ENCODE peak calls at places on chromosomes 3 and 15, in eight cellular contexts. One of them, this sample, is unnamed.

GRCh38 chr3:13229291-13229949 is 156.2 kb upstream of the IQSEC1 start:
- DNase-seq in stomach: no peak
- DNase-seq in heart left ventricle: no peak
- DNase-seq in suprapubic skin: no peak
- DNase-seq in transverse colon: no peak
- DNase-seq in A549: peak; percentile 53
- DNase-seq in esophagus muscularis mucosa: no peak
- DNase-seq in body of pancreas: peak; percentile 34
- DNase-seq in this sample: peak; percentile 65

GRCh38 chr3:148857321-148857720 is 7.8 kb upstream of the CPA3 start:
- DNase-seq in stomach: no peak
- DNase-seq in heart left ventricle: no peak
- DNase-seq in suprapubic skin: no peak
- DNase-seq in transverse colon: no peak
- DNase-seq in A549: no peak
- DNase-seq in esophagus muscularis mucosa: no peak
- DNase-seq in body of pancreas: no peak
- DNase-seq in this sample: no peak

GRCh38 chr15:69531302-69532027 is 78.8 kb downstream of the RPLP1 start:
- DNase-seq in stomach: peak; percentile 28
- DNase-seq in heart left ventricle: peak; percentile 25
- DNase-seq in suprapubic skin: no peak
- DNase-seq in transverse colon: no peak
- DNase-seq in A549: no peak
- DNase-seq in esophagus muscularis mucosa: no peak
- DNase-seq in body of pancreas: no peak
- DNase-seq in this sample: no peak

GRCh38 chr15:73809728-73810501 is 56.8 kb upstream of the INSYN1 start:
- DNase-seq in stomach: no peak
- DNase-seq in heart left ventricle: peak; percentile 26
- DNase-seq in suprapubic skin: no peak
- DNase-seq in transverse colon: no peak
- DNase-seq in A549: peak; percentile 21
- DNase-seq in esophagus muscularis mucosa: no peak
- DNase-seq in body of pancreas: peak; percentile 46
- DNase-seq in this sample: peak; percentile 4

GRCh38 chr3:140585828-140586227 is 92.0 kb upstream of the TRIM42 start:
- DNase-seq in stomach: no peak
- DNase-seq in heart left ventricle: no peak
- DNase-seq in suprapubic skin: no peak
- DNase-seq in transverse colon: no peak
- DNase-seq in A549: no peak
- DNase-seq in esophagus muscularis mucosa: peak; percentile 78
- DNase-seq in body of pancreas: no peak
- DNase-seq in this sample: no peak

GRCh38 chr15:67106764-67107013 is 41.3 kb downstream of the SMAD3 start:
- DNase-seq in stomach: no peak
- DNase-seq in heart left ventricle: no peak
- DNase-seq in suprapubic skin: no peak
- DNase-seq in transverse colon: no peak
- DNase-seq in A549: no peak
- DNase-seq in esophagus muscularis mucosa: no peak
- DNase-seq in body of pancreas: no peak
- DNase-seq in this sample: no peak

GRCh38 chr15:57554063-57554820 is 37.5 kb upstream of the MYZAP start:
- DNase-seq in stomach: peak; percentile 66
- DNase-seq in heart left ventricle: no peak
- DNase-seq in suprapubic skin: no peak
- DNase-seq in transverse colon: no peak
- DNase-seq in A549: no peak
- DNase-seq in esophagus muscularis mucosa: no peak
- DNase-seq in body of pancreas: no peak
- DNase-seq in this sample: no peak

GRCh38 chr15:74242296-74242929 is 6.3 kb downstream of the CCDC33 start:
- DNase-seq in stomach: no peak
- DNase-seq in heart left ventricle: no peak
- DNase-seq in suprapubic skin: no peak
- DNase-seq in transverse colon: no peak
- DNase-seq in A549: peak; percentile 43
- DNase-seq in esophagus muscularis mucosa: no peak
- DNase-seq in body of pancreas: peak; percentile 49
- DNase-seq in this sample: no peak

GRCh38 chr3:122233109-122233952 is 49.9 kb downstream of the CASR start:
- DNase-seq in stomach: no peak
- DNase-seq in heart left ventricle: peak; percentile 13
- DNase-seq in suprapubic skin: no peak
- DNase-seq in transverse colon: peak; percentile 33
- DNase-seq in A549: no peak
- DNase-seq in esophagus muscularis mucosa: no peak
- DNase-seq in body of pancreas: no peak
- DNase-seq in this sample: peak; percentile 96

GRCh38 chr3:172550347-172550943 is 27.2 kb upstream of the TNFSF10 start:
- DNase-seq in stomach: no peak
- DNase-seq in heart left ventricle: no peak
- DNase-seq in suprapubic skin: no peak
- DNase-seq in transverse colon: no peak
- DNase-seq in A549: peak; percentile 45
- DNase-seq in esophagus muscularis mucosa: no peak
- DNase-seq in body of pancreas: no peak
- DNase-seq in this sample: peak; percentile 90

GRCh38 chr3:100797921-100798491 is 88.7 kb downstream of the TFG start:
- DNase-seq in stomach: no peak
- DNase-seq in heart left ventricle: no peak
- DNase-seq in suprapubic skin: no peak
- DNase-seq in transverse colon: no peak
- DNase-seq in A549: no peak
- DNase-seq in esophagus muscularis mucosa: no peak
- DNase-seq in body of pancreas: no peak
- DNase-seq in this sample: no peak

GRCh38 chr3:171415070-171415469 is 45.1 kb downstream of the TNIK start:
- DNase-seq in stomach: no peak
- DNase-seq in heart left ventricle: no peak
- DNase-seq in suprapubic skin: no peak
- DNase-seq in transverse colon: no peak
- DNase-seq in A549: no peak
- DNase-seq in esophagus muscularis mucosa: no peak
- DNase-seq in body of pancreas: no peak
- DNase-seq in this sample: peak; percentile 12

GRCh38 chr15:85620321-85621044 is 174.2 kb downstream of the KLHL25 start:
- DNase-seq in stomach: no peak
- DNase-seq in heart left ventricle: peak; percentile 44
- DNase-seq in suprapubic skin: no peak
- DNase-seq in transverse colon: no peak
- DNase-seq in A549: no peak
- DNase-seq in esophagus muscularis mucosa: no peak
- DNase-seq in body of pancreas: no peak
- DNase-seq in this sample: no peak

GRCh38 chr3:185932213-185932612 is 5.6 kb downstream of the TRA2B start:
- DNase-seq in stomach: no peak
- DNase-seq in heart left ventricle: no peak
- DNase-seq in suprapubic skin: no peak
- DNase-seq in transverse colon: no peak
- DNase-seq in A549: no peak
- DNase-seq in esophagus muscularis mucosa: no peak
- DNase-seq in body of pancreas: no peak
- DNase-seq in this sample: peak; percentile 33

GRCh38 chr3:125145751-125146475 is 66.6 kb downstream of the SLC12A8 start:
- DNase-seq in stomach: no peak
- DNase-seq in heart left ventricle: no peak
- DNase-seq in suprapubic skin: no peak
- DNase-seq in transverse colon: no peak
- DNase-seq in A549: no peak
- DNase-seq in esophagus muscularis mucosa: no peak
- DNase-seq in body of pancreas: no peak
- DNase-seq in this sample: no peak

GRCh38 chr15:29822100-29822684 is at the start of gene TJP1:
- DNase-seq in stomach: peak; percentile 83
- DNase-seq in heart left ventricle: peak; percentile 86
- DNase-seq in suprapubic skin: peak; percentile 83
- DNase-seq in transverse colon: peak; percentile 81
- DNase-seq in A549: peak; percentile 84
- DNase-seq in esophagus muscularis mucosa: peak; percentile 93
- DNase-seq in body of pancreas: peak; percentile 84
- DNase-seq in this sample: no peak

GRCh38 chr3:47974974-47975470 is 41.2 kb downstream of the MAP4 start:
- DNase-seq in stomach: no peak
- DNase-seq in heart left ventricle: no peak
- DNase-seq in suprapubic skin: no peak
- DNase-seq in transverse colon: no peak
- DNase-seq in A549: no peak
- DNase-seq in esophagus muscularis mucosa: no peak
- DNase-seq in body of pancreas: no peak
- DNase-seq in this sample: no peak

GRCh38 chr3:50494136-50494535 is 9.3 kb downstream of the CACNA2D2 start:
- DNase-seq in stomach: no peak
- DNase-seq in heart left ventricle: no peak
- DNase-seq in suprapubic skin: no peak
- DNase-seq in transverse colon: no peak
- DNase-seq in A549: no peak
- DNase-seq in esophagus muscularis mucosa: no peak
- DNase-seq in body of pancreas: no peak
- DNase-seq in this sample: no peak

GRCh38 chr15:34964277-34964676 is 5.3 kb downstream of the AQR start:
- DNase-seq in stomach: no peak
- DNase-seq in heart left ventricle: no peak
- DNase-seq in suprapubic skin: no peak
- DNase-seq in transverse colon: no peak
- DNase-seq in A549: no peak
- DNase-seq in esophagus muscularis mucosa: no peak
- DNase-seq in body of pancreas: no peak
- DNase-seq in this sample: no peak

GRCh38 chr3:111541911-111542483 is at the start of gene CD96:
- DNase-seq in stomach: peak; percentile 27
- DNase-seq in heart left ventricle: no peak
- DNase-seq in suprapubic skin: no peak
- DNase-seq in transverse colon: peak; percentile 26
- DNase-seq in A549: no peak
- DNase-seq in esophagus muscularis mucosa: no peak
- DNase-seq in body of pancreas: peak; percentile 14
- DNase-seq in this sample: no peak
- TF ChIP-seq CTCF in stomach: no peak
- TF ChIP-seq CTCF in heart left ventricle: no peak
- TF ChIP-seq CTCF in suprapubic skin: no peak
- TF ChIP-seq CTCF in transverse colon: no peak
- TF ChIP-seq CTCF in A549: no peak
- TF ChIP-seq CTCF in esophagus muscularis mucosa: no peak
- TF ChIP-seq CTCF in body of pancreas: no peak
- TF ChIP-seq CTCF in this sample: no peak

DNA sequence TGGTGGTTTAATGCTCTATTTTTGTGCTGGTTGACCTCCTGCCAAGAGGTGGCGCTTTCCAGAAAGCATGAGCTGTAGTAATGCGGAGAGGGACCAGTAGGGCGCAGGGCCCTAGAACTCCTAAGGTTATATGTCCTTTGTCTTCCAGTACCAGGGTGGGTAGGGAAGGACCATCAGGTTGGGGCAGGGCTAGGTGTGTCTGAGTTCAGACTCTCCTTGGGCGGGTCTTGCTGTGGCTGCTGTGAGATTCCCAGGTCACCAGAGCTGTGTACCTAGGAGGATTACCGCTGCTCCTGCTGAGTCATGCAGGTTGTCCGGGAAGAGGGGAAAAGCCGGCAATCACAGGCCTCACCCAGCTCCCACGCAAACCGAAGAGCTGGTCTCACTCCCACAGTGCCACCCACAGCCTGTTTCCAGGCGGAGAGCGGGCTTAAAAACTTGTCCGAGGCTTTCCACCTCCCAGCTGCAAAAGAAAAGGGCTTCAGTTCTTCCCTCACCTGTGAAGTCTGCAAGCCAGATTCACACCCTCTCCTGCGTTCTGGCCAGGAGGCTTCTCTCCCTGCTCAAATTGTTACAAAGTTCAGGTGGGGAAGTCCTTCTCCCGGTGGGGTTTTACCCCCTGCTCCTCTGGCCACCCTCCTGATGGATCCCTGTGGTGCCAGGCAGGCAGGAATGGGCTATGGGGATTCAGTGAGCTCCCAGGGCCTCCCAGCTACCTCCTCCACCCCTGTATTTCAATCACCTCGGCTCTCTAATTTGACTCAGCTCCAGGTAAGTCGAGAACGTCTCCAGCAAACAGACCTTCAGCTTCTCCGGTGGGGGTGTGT is 37.7 kb upstream of the BCHE start:
- DNase-seq in stomach: no peak
- DNase-seq in heart left ventricle: no peak
- DNase-seq in suprapubic skin: no peak
- DNase-seq in transverse colon: no peak
- DNase-seq in A549: no peak
- DNase-seq in esophagus muscularis mucosa: no peak
- DNase-seq in body of pancreas: no peak
- DNase-seq in this sample: no peak
- TF ChIP-seq POLR2A in stomach: no peak
- TF ChIP-seq POLR2A in heart left ventricle: no peak
- TF ChIP-seq POLR2A in suprapubic skin: no peak
- TF ChIP-seq POLR2A in transverse colon: no peak
- TF ChIP-seq POLR2A in A549: no peak
- TF ChIP-seq POLR2A in esophagus muscularis mucosa: no peak
- TF ChIP-seq POLR2A in body of pancreas: no peak
- TF ChIP-seq POLR2A in this sample: no peak

GRCh38 chr3:52188586-52189404 is 9.2 kb upstream of the ALAS1 start:
- DNase-seq in stomach: peak; percentile 56
- DNase-seq in heart left ventricle: no peak
- DNase-seq in suprapubic skin: no peak
- DNase-seq in transverse colon: no peak
- DNase-seq in A549: no peak
- DNase-seq in esophagus muscularis mucosa: no peak
- DNase-seq in body of pancreas: no peak
- DNase-seq in this sample: peak; percentile 73
- TF ChIP-seq CTCF in stomach: no peak
- TF ChIP-seq CTCF in heart left ventricle: no peak
- TF ChIP-seq CTCF in suprapubic skin: no peak
- TF ChIP-seq CTCF in transverse colon: no peak
- TF ChIP-seq CTCF in A549: no peak
- TF ChIP-seq CTCF in esophagus muscularis mucosa: no peak
- TF ChIP-seq CTCF in body of pancreas: no peak
- TF ChIP-seq CTCF in this sample: no peak

DNA sequence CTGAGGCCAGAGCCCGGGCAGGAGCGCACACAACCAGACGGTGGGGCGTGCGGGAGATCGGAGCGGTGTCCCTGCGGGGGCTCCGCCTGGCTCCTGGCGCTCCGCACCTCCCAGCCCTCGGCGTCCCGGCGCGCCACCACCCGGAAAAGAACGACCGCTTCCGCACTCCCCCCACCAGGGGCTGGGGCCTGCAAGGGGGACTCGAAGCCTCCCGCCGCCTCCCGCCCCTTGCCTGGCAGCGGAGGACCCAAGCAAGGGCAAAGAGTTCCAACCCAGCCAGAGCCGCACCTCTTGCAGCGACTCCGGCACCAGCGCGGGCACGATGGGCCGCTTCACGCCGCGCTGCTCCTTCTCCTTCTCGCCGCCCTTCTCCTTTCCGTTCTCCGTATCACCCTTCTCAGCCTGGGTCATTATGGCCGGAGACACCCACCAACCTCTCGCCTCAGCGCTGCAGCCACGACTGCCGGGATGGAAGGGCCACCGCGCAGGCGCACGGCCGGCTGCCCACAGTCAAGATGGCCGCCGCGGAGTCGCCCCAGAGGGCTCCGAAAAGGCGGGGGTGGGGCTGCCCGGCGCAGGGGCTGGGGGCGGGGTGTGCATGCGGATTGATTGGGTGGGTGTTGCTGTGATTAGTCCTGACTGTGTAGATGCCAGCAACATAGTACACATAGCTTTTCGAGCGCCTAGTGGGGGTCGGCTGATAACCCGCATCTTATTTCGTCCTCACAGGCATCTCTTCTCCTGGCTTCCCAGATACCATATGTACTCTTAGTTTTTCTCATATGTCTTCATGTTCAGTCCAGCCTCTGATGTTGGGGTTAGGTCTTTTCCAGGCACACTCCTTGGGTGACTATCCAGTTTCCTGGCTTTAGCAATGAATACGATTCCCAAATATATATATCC is at the start of gene ACTR8:
- DNase-seq in stomach: peak; percentile 85
- DNase-seq in heart left ventricle: peak; percentile 90
- DNase-seq in suprapubic skin: peak; percentile 89
- DNase-seq in transverse colon: peak; percentile 88
- DNase-seq in A549: peak; percentile 76
- DNase-seq in esophagus muscularis mucosa: peak; percentile 95
- DNase-seq in body of pancreas: peak; percentile 88
- DNase-seq in this sample: peak; percentile 89
- TF ChIP-seq POLR2A in stomach: no peak
- TF ChIP-seq POLR2A in heart left ventricle: no peak
- TF ChIP-seq POLR2A in suprapubic skin: no peak
- TF ChIP-seq POLR2A in transverse colon: peak; percentile 76
- TF ChIP-seq POLR2A in A549: peak; percentile 92
- TF ChIP-seq POLR2A in esophagus muscularis mucosa: no peak
- TF ChIP-seq POLR2A in body of pancreas: peak; percentile 51
- TF ChIP-seq POLR2A in this sample: peak; percentile 80